ENCODE peak calls at places on chromosomes 1 and 21, in seven cellular contexts. E is NCI-H1436, O is hepatic stellate cell, S is suprapubic skin, A is HT1080, C is kidney glomerular epithelial cell, T is HuH-7.5. H is an unnamed sample.

GRCh38 chr1:952201-952600 is 6.9 kb downstream of the NOC2L start:
- DNase-seq in E (no peak), O (no peak), S (no peak), A (no peak), C (no peak), T (no peak), H (no peak)

GRCh38 chr1:110749960-110750359 is 75.2 kb upstream of the KCNA3 start:
- DNase-seq in E (no peak), O (no peak), S (no peak), A (no peak), C (no peak), T (no peak), H (no peak)

GRCh38 chr21:31623664-31624063 is 35.8 kb upstream of the SOD1 start:
- DNase-seq in E (no peak), O (no peak), S (no peak), A (no peak), C (no peak), T (no peak), H (no peak)

GRCh38 chr21:36169465-36170128 is 13.0 kb downstream of the DOP1B start:
- DNase-seq in E (no peak), O (no peak), S (no peak), A (no peak), C (no peak), T (no peak), H (peak)

GRCh38 chr1:11059166-11059989 is 440 bp downstream of the SRM start:
- DNase-seq in E (no peak), O (peak), S (no peak), A (no peak), C (no peak), T (peak), H (no peak)

GRCh38 chr1:2334883-2335534 is 56.3 kb downstream of the MORN1 start:
- DNase-seq in E (no peak), O (no peak), S (no peak), A (no peak), C (peak), T (no peak), H (no peak)

GRCh38 chr1:59272507-59272906 is 24.4 kb upstream of the FGGY start:
- DNase-seq in E (no peak), O (peak), S (no peak), A (peak), C (peak), T (no peak), H (no peak)

GRCh38 chr1:95582191-95582590 is 348.2 kb downstream of the RWDD3 start:
- DNase-seq in E (no peak), O (no peak), S (no peak), A (no peak), C (no peak), T (no peak), H (no peak)

GRCh38 chr1:24955161-24955560 is 25.1 kb upstream of the RUNX3 start:
- DNase-seq in E (no peak), O (no peak), S (no peak), A (peak), C (no peak), T (no peak), H (no peak)

GRCh38 chr21:21396424-21396823 is 398.2 kb downstream of the NCAM2 start:
- DNase-seq in E (no peak), O (no peak), S (no peak), A (no peak), C (no peak), T (no peak), H (no peak)

H was measured in H9.